ENCODE peak calls at places on chromosomes 11 and 22, in seven cellular contexts. W is activated naive CD4-positive, alpha-beta T cell treated with Interleukin-2 at 50 U/mL for 16 hours; V is ureter; C is AML-193; U is M059J; J is GM12891; L is foreskin keratinocyte. M is an unnamed sample.

GRCh38 chr11:28911829-28912228 is 803.6 kb downstream of the METTL15 start:
- DNase-seq in L (no peak), U (no peak), V (no peak), C (no peak), J (no peak), W (no peak), M (no peak)

GRCh38 chr11:101446238-101446637 is 137.6 kb downstream of the TRPC6 start:
- DNase-seq in J (no peak), L (peak; percentile 50), V (no peak), C (no peak), U (peak; percentile 78), W (no peak), M (no peak)

GRCh38 chr11:69524291-69524882 is 42.9 kb downstream of the LINC01488 start:
- DNase-seq in C (no peak), J (no peak), W (no peak), U (peak; percentile 88), L (peak; percentile 14), V (no peak), M (no peak)

GRCh38 chr11:87628161-87628560 is 547.1 kb downstream of the RAB38 start:
- DNase-seq in W (no peak), V (no peak), J (no peak), C (no peak), U (no peak), L (no peak), M (no peak)

GRCh38 chr11:95248666-95249467 is 17.9 kb upstream of the SESN3 start:
- DNase-seq in V (no peak), C (no peak), L (no peak), J (no peak), W (no peak), U (no peak), M (no peak)

GRCh38 chr22:45997077-45997774 is 20.3 kb upstream of the WNT7B start:
- DNase-seq in U (peak; percentile 95), W (no peak), V (peak; percentile 92), J (peak; percentile 69), L (no peak), C (peak; percentile 92), M (no peak)

GRCh38 chr11:35892166-35892565 is 51.7 kb upstream of the LDLRAD3 start:
- DNase-seq in U (no peak), W (no peak), J (no peak), C (no peak), V (no peak), L (no peak), M (no peak)

GRCh38 chr11:94897330-94897768 is 76.0 kb downstream of the CWC15 start:
- DNase-seq in U (peak; percentile 56), L (no peak), W (peak; percentile 27), J (no peak), V (no peak), C (peak; percentile 38), M (no peak)

GRCh38 chr11:11782532-11783110 is 59.2 kb upstream of the USP47 start:
- DNase-seq in W (no peak), L (no peak), U (no peak), J (no peak), C (no peak), V (no peak), M (no peak)

GRCh38 chr11:8093931-8094575 is 13.0 kb downstream of the TUB start:
- DNase-seq in J (no peak), W (no peak), U (no peak), L (no peak), C (no peak), V (peak; percentile 37), M (no peak)

GRCh38 chr11:63032451-63032850 is 16.8 kb upstream of the SLC22A8 start:
- DNase-seq in V (no peak), J (no peak), U (no peak), W (no peak), C (no peak), L (no peak), M (no peak)

GRCh38 chr11:12287009-12287373 is 90.4 kb upstream of the PARVA start:
- DNase-seq in U (peak; percentile 98), V (peak; percentile 69), W (no peak), L (peak; percentile 70), C (no peak), J (no peak), M (no peak)

GRCh38 chr11:64100782-64101358 is 65.0 kb downstream of the MACROD1 start:
- DNase-seq in U (no peak), J (no peak), C (no peak), W (no peak), L (no peak), V (no peak), M (no peak)

GRCh38 chr22:24093855-24094254 is 82.8 kb downstream of the CABIN1 start:
- DNase-seq in C (no peak), W (no peak), J (no peak), L (no peak), V (no peak), U (no peak), M (no peak)

GRCh38 chr11:19244084-19244483 is 3.3 kb upstream of the E2F8 start:
- DNase-seq in C (peak; percentile 63), V (peak; percentile 65), U (no peak), W (no peak), L (peak; percentile 82), J (no peak), M (no peak)

GRCh38 chr11:61361686-61362541 is at the start of the genes CYB561A3 and TMEM138:
- DNase-seq in W (peak; percentile 93), C (peak; percentile 94), J (peak; percentile 80), U (peak; percentile 94), L (peak; percentile 90), V (peak; percentile 94), M (peak; percentile 58)

GRCh38 chr11:118105657-118106305 is 19.0 kb upstream of the SMIM35 start:
- DNase-seq in V (no peak), L (no peak), W (no peak), U (no peak), J (no peak), C (no peak), M (no peak)

GRCh38 chr11:67279589-67280340 is 9.3 kb upstream of the ANKRD13D start:
- DNase-seq in U (no peak), C (no peak), J (no peak), W (no peak), L (no peak), V (no peak), M (no peak)

GRCh38 chr11:78318733-78319132 is 98.9 kb downstream of the GAB2 start:
- DNase-seq in U (no peak), C (no peak), L (no peak), V (no peak), W (no peak), J (no peak), M (no peak)

GRCh38 chr22:50192825-50193204 is 7.1 kb downstream of the TRABD start:
- DNase-seq in U (no peak), J (no peak), L (no peak), W (peak; percentile 37), V (no peak), C (no peak), M (no peak)

GRCh38 chr11:106276859-106277436 is 199.5 kb downstream of the AASDHPPT start:
- DNase-seq in L (no peak), J (no peak), V (no peak), W (no peak), U (peak; percentile 44), C (no peak), M (no peak)

GRCh38 chr11:85257837-85258236 is 369.3 kb downstream of the DLG2 start:
- DNase-seq in V (no peak), W (no peak), C (peak; percentile 10), L (no peak), J (peak; percentile 1), U (no peak), M (peak; percentile 42)

GRCh38 chr11:110367571-110367970 is 62.2 kb upstream of the FDX1 start:
- DNase-seq in W (no peak), J (no peak), V (no peak), L (no peak), C (no peak), U (no peak), M (no peak)

GRCh38 chr22:46070722-46071450 is 79.4 kb upstream of the PPARA start:
- DNase-seq in C (peak; percentile 39), V (no peak), U (no peak), J (no peak), L (no peak), W (peak; percentile 59), M (no peak)

GRCh38 chr11:106186630-106187029 is 109.2 kb downstream of the AASDHPPT start:
- DNase-seq in U (no peak), V (no peak), C (no peak), L (no peak), W (no peak), J (no peak), M (no peak)

GRCh38 chr11:66467756-66468155 is 1.1 kb downstream of the PELI3 start:
- DNase-seq in L (no peak), W (no peak), J (no peak), U (peak; percentile 39), C (peak; percentile 73), V (no peak), M (no peak)

GRCh38 chr11:10452211-10452767 is 2.8 kb upstream of the AMPD3 start:
- DNase-seq in L (no peak), V (no peak), W (no peak), J (no peak), U (no peak), C (no peak), M (no peak)

GRCh38 chr11:25247336-25247735 is 750.5 kb downstream of the LUZP2 start:
- DNase-seq in J (no peak), L (peak; percentile 11), V (no peak), W (no peak), C (no peak), U (no peak), M (no peak)

GRCh38 chr22:46576556-46577351 is 39.3 kb upstream of the CELSR1 start:
- DNase-seq in V (peak; percentile 45), W (peak; percentile 65), L (no peak), C (peak; percentile 21), J (peak; percentile 90), U (peak; percentile 20), M (no peak)

GRCh38 chr11:67269401-67270255 is 3.4 kb downstream of the GRK2 start:
- DNase-seq in J (no peak), U (no peak), L (no peak), W (no peak), C (peak; percentile 38), V (peak; percentile 47), M (no peak)

GRCh38 chr11:78583889-78584288 is 9.2 kb upstream of the NARS2 start:
- DNase-seq in J (no peak), W (no peak), V (no peak), C (no peak), L (no peak), U (no peak), M (no peak)

GRCh38 chr11:92880391-92880790 is 89.1 kb upstream of the MTNR1B start:
- DNase-seq in L (peak; percentile 87), C (no peak), V (no peak), J (no peak), U (peak; percentile 70), W (no peak), M (no peak)

GRCh38 chr11:7668464-7668863 is 4.8 kb downstream of the CYB5R2 start:
- DNase-seq in W (no peak), L (no peak), J (no peak), C (no peak), U (no peak), V (no peak), M (no peak)

GRCh38 chr11:99316761-99317475 is 296.2 kb downstream of the CNTN5 start:
- DNase-seq in J (no peak), W (no peak), L (no peak), U (peak; percentile 20), V (no peak), C (no peak), M (no peak)

GRCh38 chr11:36748856-36749255 is 150.8 kb upstream of the RAG2 start:
- DNase-seq in V (no peak), C (no peak), U (no peak), J (no peak), W (no peak), L (no peak), M (no peak)

GRCh38 chr22:23565288-23565941 is 14.7 kb downstream of the IGLL1 start:
- DNase-seq in V (no peak), J (no peak), U (peak; percentile 7), L (no peak), W (peak; percentile 8), C (no peak), M (no peak)

GRCh38 chr22:46638601-46639431 is 18.6 kb downstream of the GRAMD4 start:
- DNase-seq in V (no peak), C (no peak), W (no peak), L (no peak), J (no peak), U (no peak), M (no peak)

GRCh38 chr22:48919187-48919590 is 908.5 kb downstream of the BRD1 start:
- DNase-seq in U (no peak), W (no peak), L (no peak), V (no peak), J (no peak), C (no peak), M (no peak)

M was measured in SIG-M5.